ENCODE peak calls at places on chromosomes 2 and 18, in ten cellular contexts. H, E, Q, T, J, S, C, L, A and K are unnamed samples.

GRCh38 chr18:47709556-47709955 is 220.9 kb downstream of the SMAD2 start:
- DNase-seq in H (no peak), E (no peak), Q (no peak), T (no peak), J (no peak), S (no peak), C (no peak), L (no peak), A (no peak), K (no peak)

GRCh38 chr18:7370812-7371211 is 139.9 kb downstream of the LRRC30 start:
- DNase-seq in H (no peak), E (no peak), Q (no peak), T (peak), J (no peak), S (no peak), C (no peak), L (no peak), A (peak), K (no peak)

GRCh38 chr2:189327879-189328351 is 113.4 kb upstream of the WDR75 start:
- DNase-seq in H (no peak), E (no peak), Q (no peak), T (no peak), J (no peak), S (no peak), C (no peak), L (no peak), A (no peak), K (no peak)

GRCh38 chr2:122152571-122152970 is 397.1 kb downstream of the TSN start:
- DNase-seq in H (no peak), E (no peak), Q (no peak), T (no peak), J (no peak), S (no peak), C (no peak), L (no peak), A (no peak), K (no peak)

GRCh38 chr2:172113617-172114016 is 10.9 kb upstream of the DLX2 start:
- DNase-seq in H (no peak), E (peak), Q (no peak), T (no peak), J (no peak), S (no peak), C (no peak), L (peak), A (no peak), K (no peak)

GRCh38 chr2:12514631-12515437 is 201.9 kb upstream of the TRIB2 start:
- DNase-seq in H (peak), E (no peak), Q (no peak), T (no peak), J (no peak), S (no peak), C (peak), L (peak), A (no peak), K (no peak)

GRCh38 chr2:94993176-94994062 is 32.1 kb upstream of the MAL start:
- DNase-seq in H (no peak), E (no peak), Q (no peak), T (no peak), J (no peak), S (no peak), C (no peak), L (peak), A (no peak), K (no peak)

GRCh38 chr2:10059016-10059351 is 15.6 kb downstream of the KLF11 start:
- DNase-seq in H (no peak), E (no peak), Q (no peak), T (no peak), J (no peak), S (no peak), C (no peak), L (no peak), A (no peak), K (no peak)

GRCh38 chr2:147865560-147865959 is 20.7 kb downstream of the ACVR2A start:
- DNase-seq in H (no peak), E (no peak), Q (no peak), T (no peak), J (no peak), S (no peak), C (peak), L (no peak), A (no peak), K (no peak)

GRCh38 chr2:190583507-190584337 is 49.2 kb upstream of the NEMP2 start:
- DNase-seq in H (no peak), E (no peak), Q (no peak), T (peak), J (no peak), S (no peak), C (no peak), L (no peak), A (peak), K (no peak)

GRCh38 chr2:19508-19907 is 26.8 kb downstream of the FAM110C start:
- DNase-seq in H (no peak), E (no peak), Q (no peak), T (no peak), J (no peak), S (no peak), C (no peak), L (no peak), A (no peak), K (no peak)

GRCh38 chr2:216674376-216674775 is 21.0 kb downstream of the IGFBP5 start:
- DNase-seq in H (no peak), E (no peak), Q (no peak), T (no peak), J (no peak), S (no peak), C (no peak), L (no peak), A (no peak), K (no peak)

GRCh38 chr2:60641866-60642788 is 88.7 kb upstream of the BCL11A start:
- DNase-seq in H (peak), E (peak), Q (no peak), T (no peak), J (peak), S (peak), C (peak), L (no peak), A (no peak), K (no peak)

GRCh38 chr2:239311132-239312040 is 89.4 kb downstream of the HDAC4 start:
- DNase-seq in H (no peak), E (no peak), Q (peak), T (peak), J (peak), S (peak), C (no peak), L (peak), A (peak), K (no peak)

GRCh38 chr2:241935314-241935713 is 65.8 kb downstream of the RTP5 start:
- DNase-seq in H (no peak), E (no peak), Q (no peak), T (no peak), J (no peak), S (no peak), C (peak), L (no peak), A (no peak), K (no peak)

GRCh38 chr2:43047187-43047780 is 179.1 kb downstream of the ZFP36L2 start:
- DNase-seq in H (no peak), E (no peak), Q (no peak), T (no peak), J (no peak), S (no peak), C (no peak), L (no peak), A (no peak), K (no peak)

GRCh38 chr2:143476421-143477084 is 347.3 kb downstream of the ARHGAP15 start:
- DNase-seq in H (no peak), E (no peak), Q (no peak), T (no peak), J (no peak), S (no peak), C (no peak), L (no peak), A (no peak), K (no peak)

GRCh38 chr2:240997141-240997855 is 1.1 kb upstream of the SNED1 start:
- DNase-seq in H (no peak), E (no peak), Q (peak), T (peak), J (no peak), S (no peak), C (no peak), L (no peak), A (peak), K (no peak)

GRCh38 chr2:25293958-25294513 is 47.7 kb downstream of the DNMT3A start:
- DNase-seq in H (no peak), E (no peak), Q (no peak), T (no peak), J (no peak), S (no peak), C (no peak), L (no peak), A (no peak), K (no peak)

GRCh38 chr2:211187602-211188001 is 631.2 kb downstream of the CPS1 start:
- DNase-seq in H (no peak), E (no peak), Q (no peak), T (no peak), J (no peak), S (no peak), C (no peak), L (no peak), A (no peak), K (no peak)

GRCh38 chr2:159066541-159067156 is 98.2 kb downstream of the TANC1 start:
- DNase-seq in H (no peak), E (no peak), Q (no peak), T (no peak), J (no peak), S (no peak), C (peak), L (no peak), A (no peak), K (no peak)